ENCODE peak calls at places on chromosome 9, in six cellular contexts. M is retina; C is activated CD8-positive, alpha-beta memory T cell treated with anti-CD3 and anti-CD28 coated beads for 4 hours; V is fibroblast of lung; Q is dermis microvascular lymphatic vessel endothelial cell; J is COR-L47. E is an unnamed sample.

GRCh38 chr9:32968101-32969011 is 33.1 kb downstream of the APTX start:
- DNase-seq in M (peak), C (peak), V (peak), Q (peak), J (peak), E (peak)

GRCh38 chr9:36946653-36947052 is 87.4 kb downstream of the PAX5 start:
- DNase-seq in M (no peak), C (no peak), V (no peak), Q (no peak), J (no peak), E (no peak)

GRCh38 chr9:12718482-12719026 is 25.4 kb downstream of the TYRP1 start:
- DNase-seq in M (peak), C (no peak), V (peak), Q (no peak), J (no peak), E (no peak)

GRCh38 chr9:107644774-107645463 is 155.3 kb upstream of the KLF4 start:
- DNase-seq in M (no peak), C (no peak), V (peak), Q (peak), J (no peak), E (peak)

GRCh38 chr9:84839538-84839937 is 170.0 kb downstream of the NTRK2 start:
- DNase-seq in M (peak), C (no peak), V (no peak), Q (no peak), J (no peak), E (no peak)

GRCh38 chr9:7336356-7337075 is 463.1 kb downstream of the DMAC1 start:
- DNase-seq in M (no peak), C (no peak), V (peak), Q (no peak), J (no peak), E (no peak)

GRCh38 chr9:132160802-132161742 is 786 bp upstream of the NTNG2 start:
- DNase-seq in M (peak), C (peak), V (peak), Q (peak), J (no peak), E (no peak)

GRCh38 chr9:83362341-83362995 is 175.7 kb downstream of the FRMD3 start:
- DNase-seq in M (no peak), C (no peak), V (no peak), Q (no peak), J (no peak), E (no peak)

GRCh38 chr9:72315089-72315509 is 49.9 kb downstream of the ZFAND5 start:
- DNase-seq in M (peak), C (no peak), V (peak), Q (no peak), J (peak), E (peak)

GRCh38 chr9:92483896-92484545 is 1.7 kb upstream of the ASPN start:
- DNase-seq in M (no peak), C (no peak), V (peak), Q (no peak), J (no peak), E (no peak)

GRCh38 chr9:82930116-82930515 is 132.8 kb downstream of the RASEF start:
- DNase-seq in M (no peak), C (no peak), V (no peak), Q (no peak), J (no peak), E (no peak)

GRCh38 chr9:36748322-36748899 is 175.7 kb downstream of the MELK start:
- DNase-seq in M (peak), C (no peak), V (peak), Q (peak), J (no peak), E (peak)

E was measured in left cardiac atrium.